ENCODE peak calls at places on chromosomes 11 and 22, in seven cellular contexts. O is GM20000, J is cardiac fibroblast, L is naive B cell, W is NCI-H1436 treated with DMSO at 0.1 percent for 48 hours, S is Daoy, P is SK-MEL-5. E is an unnamed sample.

GRCh38 chr22:37627091-37627490 is 12.4 kb upstream of the SH3BP1 start:
- DNase-seq in O (no peak), J (no peak), L (no peak), W (no peak), S (no peak), P (no peak), E (no peak)

GRCh38 chr11:46290598-46291309 is 13.3 kb downstream of the CREB3L1 start:
- DNase-seq in O (no peak), J (peak; percentile 99), L (no peak), W (no peak), S (peak; percentile 93), P (peak; percentile 36), E (peak; percentile 92)

GRCh38 chr11:69930081-69931059 is 111.2 kb upstream of the FGF3 start:
- DNase-seq in O (no peak), J (no peak), L (no peak), W (no peak), S (no peak), P (no peak), E (no peak)

GRCh38 chr11:88315981-88316441 is 21.5 kb downstream of the CTSC start:
- DNase-seq in O (no peak), J (no peak), L (no peak), W (no peak), S (no peak), P (no peak), E (no peak)

GRCh38 chr22:37496651-37497599 is 10.7 kb upstream of the MFNG start:
- DNase-seq in O (no peak), J (peak; percentile 88), L (no peak), W (no peak), S (peak; percentile 94), P (no peak), E (no peak)

GRCh38 chr11:86249307-86250098 is 5.0 kb downstream of the EED start:
- DNase-seq in O (no peak), J (no peak), L (no peak), W (no peak), S (no peak), P (no peak), E (no peak)

GRCh38 chr11:133842053-133842452 is 3.3 kb downstream of the SPATA19 start:
- DNase-seq in O (no peak), J (no peak), L (no peak), W (no peak), S (no peak), P (no peak), E (no peak)

GRCh38 chr11:34487430-34487829 is 26.2 kb downstream of the ELF5 start:
- DNase-seq in O (no peak), J (no peak), L (no peak), W (no peak), S (no peak), P (no peak), E (no peak)

GRCh38 chr11:32580967-32581366 is 2.7 kb upstream of the EIF3M start:
- DNase-seq in O (no peak), J (peak; percentile 88), L (no peak), W (no peak), S (no peak), P (no peak), E (no peak)

GRCh38 chr11:45402049-45402630 is 116.0 kb upstream of the SYT13 start:
- DNase-seq in O (no peak), J (no peak), L (no peak), W (no peak), S (no peak), P (no peak), E (no peak)

GRCh38 chr11:65987336-65987735 is 14.6 kb downstream of the EIF1AD start:
- DNase-seq in O (no peak), J (no peak), L (no peak), W (no peak), S (no peak), P (no peak), E (no peak)

GRCh38 chr11:61021661-61022212 is 50.3 kb downstream of the CD6 start:
- DNase-seq in O (no peak), J (no peak), L (peak; percentile 73), W (peak; percentile 68), S (no peak), P (no peak), E (no peak)

GRCh38 chr11:111459506-111460270 is 52.5 kb downstream of the BTG4 start:
- DNase-seq in O (no peak), J (no peak), L (no peak), W (no peak), S (no peak), P (no peak), E (no peak)

GRCh38 chr22:44086759-44087158 is 62.7 kb downstream of the PARVB start:
- DNase-seq in O (no peak), J (no peak), L (no peak), W (no peak), S (no peak), P (no peak), E (no peak)